ENCODE peak calls at places on chromosomes 16 and 17, in four cellular contexts. D is DND-41, J is fibroblast of lung, X is heart left ventricle. S is an unnamed sample.

GRCh38 chr17:31495049-31495885 is 103.8 kb downstream of the RAB11FIP4 start:
- DNase-seq in X (peak; percentile 60), J (no peak), D (no peak), S (peak; percentile 75)

GRCh38 chr16:57377080-57377841 is 5.0 kb downstream of the CX3CL1 start:
- DNase-seq in J (no peak), D (no peak), X (no peak), S (no peak)

GRCh38 chr17:77604301-77605031 is 354.0 kb upstream of the TNRC6C start:
- DNase-seq in J (no peak), D (no peak), X (no peak), S (no peak)

GRCh38 chr17:78173025-78173715 is 4.8 kb downstream of the SYNGR2 start:
- DNase-seq in D (no peak), X (no peak), J (no peak), S (no peak)

GRCh38 chr16:84929421-84930297 is 81.7 kb downstream of the ZDHHC7 start:
- DNase-seq in X (no peak), D (no peak), J (no peak), S (no peak)

GRCh38 chr16:10846213-10846998 is 27.8 kb upstream of the TVP23A start:
- DNase-seq in X (no peak), D (no peak), J (no peak), S (no peak)

GRCh38 chr17:48207776-48208175 is 100.2 kb downstream of the SNX11 start:
- DNase-seq in X (no peak), D (no peak), J (no peak), S (no peak)

GRCh38 chr16:57911711-57912110 is 59.2 kb downstream of the CNGB1 start:
- DNase-seq in X (no peak), D (no peak), J (no peak), S (no peak)

GRCh38 chr17:78258323-78259229 is 27.1 kb downstream of the TMEM235 start:
- DNase-seq in D (peak; percentile 92), J (peak; percentile 32), X (peak; percentile 90), S (peak; percentile 55)

GRCh38 chr17:57724038-57724728 is 20.9 kb downstream of the CCDC182 start:
- DNase-seq in J (peak; percentile 29), X (no peak), D (no peak), S (no peak)

GRCh38 chr16:59988591-59988990 is 1254.5 kb upstream of the GOT2 start:
- DNase-seq in J (no peak), D (no peak), X (no peak), S (no peak)

GRCh38 chr17:8892338-8892690 is 24.8 kb upstream of the PIK3R6 start:
- DNase-seq in D (no peak), J (no peak), X (no peak), S (no peak)

GRCh38 chr17:82017612-82018151 is 5.0 kb downstream of the CENPX start:
- DNase-seq in J (no peak), D (no peak), X (no peak), S (no peak)

GRCh38 chr16:17117906-17118577 is 352.7 kb downstream of the XYLT1 start:
- DNase-seq in X (no peak), J (no peak), D (no peak), S (no peak)

GRCh38 chr17:5133311-5133710 is 17.5 kb downstream of the USP6 start:
- DNase-seq in X (no peak), D (no peak), J (no peak), S (no peak)

GRCh38 chr17:77572065-77572601 is 386.4 kb upstream of the TNRC6C start:
- DNase-seq in J (no peak), X (no peak), D (no peak), S (no peak)

GRCh38 chr17:29571486-29571882 is 3.0 kb downstream of the TP53I13 start:
- DNase-seq in D (no peak), X (no peak), J (no peak), S (no peak)

GRCh38 chr17:48162946-48163506 is 55.5 kb downstream of the SNX11 start:
- DNase-seq in J (peak; percentile 10), X (no peak), D (peak; percentile 10), S (peak; percentile 54)

GRCh38 chr17:66841744-66842143 is 6.8 kb downstream of the CACNG5 start:
- DNase-seq in X (no peak), D (no peak), J (no peak), S (no peak)

GRCh38 chr17:36687736-36688135 is 86.4 kb downstream of the MRM1 start:
- DNase-seq in X (no peak), J (no peak), D (no peak), S (no peak)

GRCh38 chr17:46024590-46024989 is 25.5 kb downstream of the STH start:
- DNase-seq in J (no peak), D (no peak), X (no peak), S (no peak)

GRCh38 chr16:57826706-57827625 is 24.7 kb upstream of the KIFC3 start:
- DNase-seq in J (peak; percentile 51), D (no peak), X (peak; percentile 68), S (peak; percentile 86)

GRCh38 chr17:77124192-77124908 is 16.4 kb upstream of the SEC14L1 start:
- DNase-seq in X (no peak), J (peak; percentile 85), D (no peak), S (no peak)

GRCh38 chr17:27339836-27340550 is 46.1 kb downstream of the WSB1 start:
- DNase-seq in X (no peak), D (peak; percentile 23), J (no peak), S (no peak)

GRCh38 chr16:86714166-86714565 is 135.8 kb downstream of the FOXL1 start:
- DNase-seq in J (no peak), X (no peak), D (no peak), S (no peak)

GRCh38 chr17:27800522-27800921 is at the start of gene NOS2:
- DNase-seq in X (no peak), D (no peak), J (no peak), S (peak; percentile 85)

GRCh38 chr16:76531236-76531635 is 254.0 kb downstream of the CNTNAP4 start:
- DNase-seq in X (no peak), J (no peak), D (no peak), S (no peak)

GRCh38 chr17:17542906-17543635 is 46.9 kb upstream of the RASD1 start:
- DNase-seq in X (peak; percentile 55), J (no peak), D (no peak), S (no peak)

GRCh38 chr16:508884-509736 is 18.4 kb upstream of the CAPN15 start:
- DNase-seq in J (no peak), X (no peak), D (no peak), S (peak; percentile 79)

GRCh38 chr17:63842173-63842539 is 329 bp downstream of the SMARCD2 start:
- DNase-seq in D (peak; percentile 48), J (no peak), X (peak; percentile 72), S (peak; percentile 70)

GRCh38 chr16:4375717-4376116 is 4.1 kb downstream of the VASN start:
- DNase-seq in D (no peak), J (peak; percentile 47), X (no peak), S (no peak)
- H3K36me3 ChIP-seq in D (peaks cover 7% of the 10 kb centered on the region), J (peaks cover 21% of the 10 kb centered on the region), X (no peaks in the 10 kb centered on the region), S (no peaks in the 10 kb centered on the region)

GRCh38 chr16:81927561-81928185 is 83.6 kb downstream of the SDR42E1 start:
- DNase-seq in X (no peak), D (no peak), J (no peak), S (no peak)

GRCh38 chr16:81928975-81929374 is 82.3 kb downstream of the SDR42E1 start:
- DNase-seq in J (no peak), X (no peak), D (no peak), S (no peak)

GRCh38 chr16:81929841-81930240 is 81.4 kb downstream of the SDR42E1 start:
- DNase-seq in D (no peak), X (no peak), J (no peak), S (no peak)

GRCh38 chr16:81932668-81933067 is 78.6 kb downstream of the SDR42E1 start:
- DNase-seq in D (no peak), J (no peak), X (no peak), S (no peak)

GRCh38 chr16:81931927-81932326 is 79.3 kb downstream of the SDR42E1 start:
- DNase-seq in X (no peak), J (no peak), D (no peak), S (no peak)
- H3K36me3 ChIP-seq in X (no peaks in the 10 kb centered on the region), J (no peaks in the 10 kb centered on the region), D (no peaks in the 10 kb centered on the region), S (no peaks in the 10 kb centered on the region)

DNA sequence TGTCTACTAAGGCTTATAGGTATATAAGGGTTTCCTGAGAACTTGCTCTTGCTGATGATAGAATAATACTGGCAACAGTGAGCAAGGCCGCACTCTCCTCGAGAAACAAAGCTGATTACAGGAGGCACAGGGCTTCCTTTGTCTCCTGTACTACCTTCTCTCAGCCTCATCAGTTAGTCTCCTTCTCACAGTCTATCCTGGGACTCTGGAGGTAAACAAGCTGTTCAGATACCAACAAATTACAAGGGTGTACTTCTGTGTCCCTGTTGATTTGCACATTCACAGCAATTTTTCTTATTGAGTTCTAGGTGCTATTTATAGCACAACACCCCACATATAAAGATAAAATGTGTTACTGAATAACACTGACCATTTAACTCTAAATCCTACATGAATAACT is 98.7 kb downstream of the TRIM37 start:
- DNase-seq in X (no peak), D (no peak), J (no peak), S (no peak)
- H3K36me3 ChIP-seq in X (no peaks in the 10 kb centered on the region), D (peaks cover 50% of the 10 kb centered on the region), J (no peaks in the 10 kb centered on the region), S (no peaks in the 10 kb centered on the region)

DNA sequence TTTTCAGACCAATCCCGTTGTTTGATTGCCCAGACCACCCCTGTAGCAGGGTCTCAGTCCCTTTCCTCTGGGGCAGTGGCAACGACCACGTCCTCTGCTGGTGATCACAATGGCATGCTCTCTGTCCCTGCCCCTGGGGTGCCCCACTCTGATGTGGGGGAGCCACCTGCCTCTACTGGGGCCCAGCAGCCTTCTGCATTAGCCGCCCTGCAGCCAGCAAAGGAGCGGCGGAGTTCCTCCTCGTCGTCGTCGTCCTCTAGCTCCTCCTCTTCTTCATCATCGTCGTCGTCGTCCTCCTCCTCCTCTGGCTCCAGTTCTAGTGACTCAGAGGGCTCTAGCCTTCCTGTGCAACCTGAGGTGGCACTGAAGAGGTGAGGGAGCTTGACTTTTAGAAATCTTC is 9.2 kb downstream of the ELOB start:
- DNase-seq in X (peak; percentile 48), D (no peak), J (no peak), S (no peak)
- H3K36me3 ChIP-seq in X (peaks cover 49% of the 10 kb centered on the region), D (peaks cover 99% of the 10 kb centered on the region), J (peaks cover 63% of the 10 kb centered on the region), S (peaks cover 86% of the 10 kb centered on the region)

DNA sequence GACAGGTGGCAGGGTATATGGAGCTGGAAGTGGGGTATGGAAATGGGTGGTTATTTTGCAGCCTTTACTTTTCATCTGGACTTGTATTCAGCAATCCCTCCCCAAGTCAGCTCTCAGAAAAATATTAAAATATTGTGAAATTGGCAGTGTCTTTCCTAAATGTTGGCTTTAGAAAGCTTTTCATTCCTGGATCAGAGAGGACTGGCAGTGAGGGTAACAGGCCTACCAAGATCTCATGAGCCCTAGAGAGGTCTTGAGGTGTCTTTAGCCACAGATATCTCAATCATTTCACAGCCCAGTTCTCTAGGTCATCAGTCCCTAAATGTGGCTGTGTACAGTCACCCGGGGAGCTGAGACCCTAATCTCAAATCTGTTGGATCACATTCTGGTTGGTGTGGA is 22.5 kb downstream of the SLC7A6OS start:
- DNase-seq in J (no peak), D (no peak), X (no peak), S (no peak)
- H3K36me3 ChIP-seq in J (peaks cover 9% of the 10 kb centered on the region), D (peaks cover 86% of the 10 kb centered on the region), X (peaks cover 5% of the 10 kb centered on the region), S (no peaks in the 10 kb centered on the region)

DNA sequence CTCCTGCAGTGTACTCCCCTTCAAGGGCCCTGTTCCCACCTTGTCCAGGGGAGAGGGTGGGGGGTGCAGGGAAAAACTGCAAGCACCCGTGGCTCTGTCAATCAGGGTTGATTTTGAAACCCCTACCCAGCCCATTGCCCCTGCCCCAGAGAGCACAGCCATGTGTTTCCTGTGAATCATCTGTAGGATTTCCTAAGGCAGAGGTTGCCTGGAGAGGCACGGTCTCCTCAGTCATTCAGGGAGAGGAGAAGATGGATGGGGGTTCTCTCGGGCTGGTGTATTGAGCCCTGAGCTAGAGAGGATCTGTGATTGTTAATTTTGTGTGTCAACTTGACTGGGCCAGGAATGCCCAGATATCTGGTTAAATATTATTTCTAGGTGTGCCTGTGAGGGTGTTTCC is 3.5 kb upstream of the AGRP start:
- DNase-seq in J (no peak), D (no peak), X (no peak), S (no peak)
- H3K36me3 ChIP-seq in J (peaks cover 4% of the 10 kb centered on the region), D (peaks cover 24% of the 10 kb centered on the region), X (no peaks in the 10 kb centered on the region), S (no peaks in the 10 kb centered on the region)

S was measured in right lobe of liver.